ENCODE peak calls at places on chromosomes 1 and 21, in four cellular contexts. P is psoas muscle; Z is effector memory CD4-positive, alpha-beta T cell; U is H9. H is an unnamed sample.

GRCh38 chr1:166975361-166976129 is at the start of gene ILDR2:
- DNase-seq in P (peak; percentile 66), Z (peak; percentile 8), U (peak; percentile 76), H (peak; percentile 81)

GRCh38 chr1:206925116-206925736 is 3.5 kb upstream of the FCMR start:
- DNase-seq in P (no peak), Z (peak; percentile 32), U (peak; percentile 64), H (peak; percentile 44)

GRCh38 chr1:196651637-196652215 is at the start of gene CFH:
- DNase-seq in P (no peak), Z (no peak), U (no peak), H (no peak)

GRCh38 chr1:106232128-106232527 is 824.3 kb upstream of the PRMT6 start:
- DNase-seq in P (no peak), Z (no peak), U (no peak), H (no peak)

GRCh38 chr1:89723863-89724262 is 90.9 kb downstream of the LRRC8C start:
- DNase-seq in P (peak; percentile 74), Z (no peak), U (no peak), H (no peak)

GRCh38 chr1:11802973-11803885 is 2.5 kb downstream of the MTHFR start:
- DNase-seq in P (peak; percentile 94), Z (peak; percentile 53), U (peak; percentile 98), H (peak; percentile 97)

GRCh38 chr1:178644308-178645120 is 80.5 kb upstream of the RALGPS2 start:
- DNase-seq in P (no peak), Z (no peak), U (no peak), H (no peak)

GRCh38 chr1:227949341-227949921 is 1.7 kb upstream of the WNT9A start:
- DNase-seq in P (no peak), Z (no peak), U (no peak), H (no peak)

GRCh38 chr1:227317541-227318002 is 720 bp downstream of the CDC42BPA start:
- DNase-seq in P (peak; percentile 55), Z (no peak), U (peak; percentile 71), H (peak; percentile 82)

GRCh38 chr1:177753655-177754054 is 216.2 kb downstream of the SEC16B start:
- DNase-seq in P (no peak), Z (no peak), U (no peak), H (no peak)

GRCh38 chr1:234610061-234610581 is at the start of gene IRF2BP2:
- DNase-seq in P (peak; percentile 90), Z (peak; percentile 75), U (peak; percentile 80), H (peak; percentile 73)

GRCh38 chr21:38852278-38852677 is 46.5 kb downstream of the ETS2 start:
- DNase-seq in P (no peak), Z (no peak), U (no peak), H (no peak)

GRCh38 chr21:33893917-33894316 is 21.7 kb downstream of the ATP5PO start:
- DNase-seq in P (no peak), Z (no peak), U (no peak), H (no peak)

GRCh38 chr1:78892251-78892650 is 114.3 kb downstream of the ADGRL4 start:
- DNase-seq in P (no peak), Z (no peak), U (no peak), H (no peak)

GRCh38 chr1:8047686-8048522 is 21.8 kb upstream of the ERRFI1 start:
- DNase-seq in P (no peak), Z (no peak), U (no peak), H (no peak)

GRCh38 chr1:37471345-37472231 is 2.8 kb upstream of the ZC3H12A start:
- DNase-seq in P (peak; percentile 86), Z (no peak), U (peak; percentile 87), H (peak; percentile 64)

GRCh38 chr1:244349103-244349531 is 102.6 kb downstream of the ADSS2 start:
- DNase-seq in P (no peak), Z (no peak), U (peak; percentile 7), H (no peak)

GRCh38 chr21:34612557-34612956 is 2.4 kb downstream of the RCAN1 start:
- DNase-seq in P (no peak), Z (no peak), U (no peak), H (no peak)

GRCh38 chr21:36753556-36753955 is 54.6 kb downstream of the SIM2 start:
- DNase-seq in P (no peak), Z (no peak), U (no peak), H (no peak)